ENCODE peak calls at places on chromosomes 11 and 22, in seven cellular contexts. Y is amygdala, B is nephron progenitor cell, X is HuH-7.5, F is cardiac fibroblast, Q is progenitor cell of endocrine pancreas, D is SW 1271. A is an unnamed sample.

GRCh38 chr22:39530692-39531331 is 1.7 kb downstream of the RPS19BP1 start:
- DNase-seq in B (no peak), D (no peak), Y (no peak), F (peak), X (no peak), Q (no peak), A (no peak)

GRCh38 chr11:44561275-44561781 is 4.1 kb upstream of the CD82 start:
- DNase-seq in X (no peak), Q (no peak), B (no peak), Y (no peak), F (no peak), D (no peak), A (no peak)

GRCh38 chr22:46750861-46751260 is 11.6 kb upstream of the TBC1D22A start:
- DNase-seq in Q (no peak), B (no peak), X (no peak), Y (no peak), D (no peak), F (no peak), A (no peak)

GRCh38 chr11:111183706-111184105 is 61.8 kb upstream of the POU2AF2 start:
- DNase-seq in Y (no peak), F (peak), D (no peak), B (no peak), Q (no peak), X (no peak), A (no peak)

GRCh38 chr11:61505640-61506155 is 2.9 kb upstream of the LRRC10B start:
- DNase-seq in D (no peak), X (no peak), B (no peak), Y (peak), Q (no peak), F (no peak), A (no peak)

GRCh38 chr22:39343259-39344045 is 6.3 kb upstream of the SYNGR1 start:
- DNase-seq in B (peak), X (peak), F (peak), Y (peak), D (no peak), Q (peak), A (no peak)

GRCh38 chr11:58900479-58901420 is 38.5 kb upstream of the GLYATL1 start:
- DNase-seq in X (peak), Q (peak), F (peak), B (peak), D (no peak), Y (peak), A (peak)

GRCh38 chr11:129249923-129250322 is 57.8 kb upstream of the ARHGAP32 start:
- DNase-seq in F (no peak), B (no peak), D (no peak), Y (no peak), X (no peak), Q (no peak), A (peak)

GRCh38 chr11:110187731-110188130 is 94.5 kb downstream of the ZC3H12C start:
- DNase-seq in F (no peak), B (no peak), X (no peak), Q (no peak), Y (no peak), D (no peak), A (no peak)